ENCODE peak calls at places on chromosomes 13 and 19, in eight cellular contexts. T is esophagus muscularis mucosa; A is AG09319; W is AG09309; I is heart right ventricle; O is astrocyte; K is CD8-positive, alpha-beta T cell; P is GM12865. C is an unnamed sample.

GRCh38 chr13:99406799-99407201 is 94.5 kb upstream of the TM9SF2 start:
- DNase-seq in T (no peak), A (no peak), W (no peak), I (no peak), O (no peak), K (no peak), P (no peak), C (no peak)

GRCh38 chr13:37741536-37741935 is 128.0 kb downstream of the TRPC4 start:
- DNase-seq in T (no peak), A (no peak), W (no peak), I (no peak), O (no peak), K (no peak), P (no peak), C (no peak)

GRCh38 chr13:104086759-104087158 is 1020.5 kb upstream of the SLC10A2 start:
- DNase-seq in T (no peak), A (no peak), W (no peak), I (no peak), O (peak; percentile 27), K (no peak), P (no peak), C (no peak)

GRCh38 chr19:2960120-2960519 is 15.3 kb upstream of the ZNF77 start:
- DNase-seq in T (no peak), A (no peak), W (no peak), I (no peak), O (no peak), K (no peak), P (no peak), C (no peak)

GRCh38 chr19:44848036-44848804 is 2.1 kb downstream of the NECTIN2 start:
- DNase-seq in T (no peak), A (no peak), W (no peak), I (peak; percentile 48), O (peak; percentile 42), K (no peak), P (no peak), C (no peak)

GRCh38 chr19:55473201-55473600 is 3.2 kb upstream of the ZNF628 start:
- DNase-seq in T (no peak), A (no peak), W (no peak), I (no peak), O (no peak), K (no peak), P (no peak), C (no peak)

GRCh38 chr19:18677156-18677555 is 6.3 kb upstream of the CRTC1 start:
- DNase-seq in T (no peak), A (no peak), W (no peak), I (no peak), O (no peak), K (no peak), P (no peak), C (no peak)

GRCh38 chr19:30649934-30650614 is 277.9 kb downstream of the ZNF536 start:
- DNase-seq in T (no peak), A (peak; percentile 22), W (no peak), I (peak; percentile 33), O (peak; percentile 18), K (no peak), P (peak; percentile 56), C (peak; percentile 75)

GRCh38 chr13:32528358-32528757 is 10.2 kb downstream of the N4BP2L2 start:
- DNase-seq in T (no peak), A (no peak), W (no peak), I (no peak), O (peak; percentile 34), K (no peak), P (no peak), C (no peak)

GRCh38 chr13:33349996-33350826 is 64.7 kb upstream of the STARD13 start:
- DNase-seq in T (no peak), A (no peak), W (no peak), I (peak; percentile 61), O (peak; percentile 22), K (no peak), P (no peak), C (no peak)

GRCh38 chr19:18313398-18313797 is 9.5 kb downstream of the LSM4 start:
- DNase-seq in T (no peak), A (no peak), W (no peak), I (no peak), O (no peak), K (no peak), P (no peak), C (no peak)

GRCh38 chr19:18070181-18070580 is 16.6 kb downstream of the IL12RB1 start:
- DNase-seq in T (no peak), A (no peak), W (no peak), I (no peak), O (no peak), K (no peak), P (no peak), C (no peak)

DNA sequence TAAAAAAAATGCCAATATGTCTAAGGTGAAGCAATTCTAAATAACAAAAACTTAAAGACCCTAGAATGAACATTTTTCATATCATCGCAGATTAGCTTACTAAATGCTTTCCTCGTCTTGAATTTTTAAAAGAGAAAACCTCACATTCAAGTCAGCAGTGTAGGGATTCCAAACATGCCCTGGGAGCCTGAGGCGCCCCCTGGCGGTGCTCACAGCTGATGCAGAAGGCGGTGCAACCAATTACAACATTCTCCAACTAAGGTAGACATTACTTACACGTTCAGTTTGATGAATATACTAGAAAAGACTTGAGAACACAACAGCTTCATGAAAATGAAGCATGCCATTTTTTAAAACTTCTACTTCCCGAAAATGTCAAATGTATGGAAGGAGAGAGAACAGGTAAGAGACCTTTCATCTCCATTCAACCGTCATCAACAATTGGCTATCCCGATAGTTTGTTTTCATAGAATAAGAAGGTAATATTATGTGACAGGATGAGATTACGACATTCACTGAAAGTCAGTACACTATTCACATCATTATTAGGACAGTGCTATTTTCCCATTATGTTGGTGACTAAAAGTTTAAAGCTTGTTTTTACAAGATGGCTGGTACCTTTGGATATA is 304.4 kb downstream of the DCLK1 start:
- DNase-seq in T (no peak), A (no peak), W (no peak), I (no peak), O (no peak), K (no peak), P (peak; percentile 3), C (no peak)
- TF ChIP-seq CTCF in T (peak; percentile 14), A (peak; percentile 15), W (peak; percentile 20), I (no peak), O (no peak), K (no peak), P (peak; percentile 33), C (peak; percentile 28)

DNA sequence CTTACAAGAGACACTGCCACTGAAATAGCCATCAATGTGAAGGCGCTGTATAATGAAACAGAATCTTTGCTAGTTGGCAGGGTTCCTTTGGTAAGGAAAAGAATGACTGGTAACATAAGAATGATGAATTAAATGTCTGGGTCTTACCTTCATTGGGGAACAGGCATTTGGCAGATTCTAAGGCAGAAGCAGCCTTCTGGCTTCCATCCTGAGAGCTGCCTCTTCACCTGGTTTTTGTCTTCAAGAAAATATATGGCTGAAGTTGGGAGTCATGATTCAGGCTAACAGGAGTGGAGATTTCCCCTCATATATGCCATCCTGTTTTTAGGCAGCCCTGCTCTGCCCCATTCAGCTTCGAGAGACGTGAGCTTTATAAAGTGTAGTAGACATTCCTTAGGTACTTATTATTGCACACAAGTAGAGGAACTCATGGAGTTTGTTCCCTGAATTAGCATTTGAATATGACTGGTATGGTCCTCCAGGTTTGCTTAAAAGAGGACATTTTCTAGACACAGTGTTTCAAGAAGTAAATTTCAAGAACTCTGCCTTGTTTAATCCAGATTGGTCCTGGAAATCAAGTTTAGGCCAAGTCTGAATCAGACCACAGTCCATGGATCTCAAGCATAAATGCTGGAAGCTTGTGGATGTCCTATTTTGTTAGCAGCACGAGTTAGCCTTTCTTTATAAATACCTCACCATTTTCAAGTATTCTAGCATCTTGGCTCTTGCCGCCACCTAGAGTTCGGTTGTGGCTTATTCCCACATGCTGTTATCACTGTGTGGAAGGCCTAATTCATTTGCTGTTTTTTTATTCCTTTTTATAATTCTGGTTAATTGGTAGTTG is 56.2 kb upstream of the AKAP11 start:
- DNase-seq in T (no peak), A (peak; percentile 19), W (no peak), I (no peak), O (peak; percentile 23), K (no peak), P (peak; percentile 39), C (peak; percentile 8)
- TF ChIP-seq CTCF in T (peak; percentile 8), A (peak; percentile 53), W (peak; percentile 63), I (peak; percentile 42), O (peak; percentile 53), K (peak; percentile 40), P (peak; percentile 37), C (peak; percentile 66)

GRCh38 chr13:30737511-30738342 is 2.4 kb downstream of the ALOX5AP start:
- DNase-seq in T (no peak), A (no peak), W (no peak), I (no peak), O (no peak), K (no peak), P (peak; percentile 29), C (no peak)

GRCh38 chr13:30742896-30743295 is 7.6 kb downstream of the ALOX5AP start:
- DNase-seq in T (no peak), A (no peak), W (no peak), I (no peak), O (no peak), K (no peak), P (no peak), C (no peak)

GRCh38 chr13:30738946-30739528 is 3.7 kb downstream of the ALOX5AP start:
- DNase-seq in T (no peak), A (no peak), W (no peak), I (no peak), O (no peak), K (no peak), P (no peak), C (no peak)

GRCh38 chr13:30738526-30738925 is 3.2 kb downstream of the ALOX5AP start:
- DNase-seq in T (no peak), A (no peak), W (no peak), I (no peak), O (no peak), K (no peak), P (no peak), C (no peak)

DNA sequence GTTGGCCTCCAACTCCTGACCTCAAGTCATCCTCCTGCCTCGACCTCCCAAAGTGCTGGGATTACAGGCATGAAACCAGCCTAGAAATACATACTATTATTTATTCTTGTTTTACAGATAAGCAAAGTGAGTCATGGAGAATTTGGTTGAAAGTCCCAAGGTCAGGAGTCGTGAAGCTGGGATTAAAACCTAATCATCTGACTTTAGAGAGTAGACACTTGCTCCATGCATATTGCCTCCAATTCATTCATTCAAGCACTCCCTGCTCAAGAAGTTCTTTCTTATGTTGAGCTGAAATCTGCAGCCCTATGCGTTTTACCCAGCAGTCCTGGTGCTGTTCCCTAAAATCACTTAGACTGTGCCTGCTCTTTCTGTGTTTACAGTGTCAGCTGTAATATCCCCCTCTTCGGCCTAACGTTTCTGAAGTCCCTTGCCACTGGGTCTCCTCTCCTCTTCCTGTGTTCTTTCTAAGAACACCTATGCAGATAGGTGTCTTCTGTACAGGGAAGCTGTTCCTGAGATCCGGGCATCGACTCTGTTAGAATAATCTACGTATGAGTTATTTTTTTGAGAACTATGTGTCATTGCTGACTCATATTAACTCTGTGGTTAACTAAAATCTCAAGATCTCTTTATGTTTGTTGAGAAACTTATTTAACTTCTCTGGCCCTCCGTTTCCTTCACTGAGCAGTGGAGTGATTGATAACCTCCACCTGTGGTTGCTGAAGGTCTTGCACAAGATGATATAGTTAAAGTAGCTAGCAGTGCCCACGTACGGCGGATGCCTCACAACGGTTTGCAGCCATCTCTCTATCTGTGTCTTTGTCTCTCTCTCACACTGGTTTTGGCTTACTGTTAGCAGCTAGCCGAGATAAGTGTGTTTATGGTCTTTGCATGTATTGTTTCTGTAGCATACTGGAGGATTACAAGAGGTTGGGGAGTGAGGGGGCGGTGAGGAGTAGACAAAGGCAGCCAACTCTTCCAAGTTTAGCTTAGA is 4.6 kb downstream of the ALOX5AP start:
- DNase-seq in T (no peak), A (no peak), W (peak; percentile 38), I (no peak), O (peak; percentile 99), K (peak; percentile 34), P (peak; percentile 90), C (peak; percentile 62)
- TF ChIP-seq CTCF in T (no peak), A (no peak), W (no peak), I (no peak), O (no peak), K (no peak), P (peak; percentile 0), C (no peak)

GRCh38 chr13:93819331-93819730 is 592.7 kb downstream of the GPC6 start:
- DNase-seq in T (no peak), A (no peak), W (no peak), I (no peak), O (no peak), K (no peak), P (no peak), C (no peak)
- TF ChIP-seq CTCF in T (no peak), A (no peak), W (no peak), I (no peak), O (no peak), K (no peak), P (no peak), C (no peak)